ENCODE peak calls at places on chromosomes 3 and 15, in eight cellular contexts. D is SW480; C is thoracic aorta; P is stimulated activated naive B cell treated with anti-CD40 and anti-IgM and Interleukin-4, amounts not matched to agents 10 μg/mL and 1 μg/mL and 100 μg/mL, for 72 hours; Q is iPS DF 19.7; G is T follicular helper cell; N is body of pancreas; X is nucleus accumbens. H is an unnamed sample.

GRCh38 chr3:61663728-61664492 is 102.5 kb downstream of the PTPRG start:
- DNase-seq in X (no peak), C (no peak), D (peak), P (no peak), G (no peak), N (no peak), Q (peak), H (no peak)

GRCh38 chr3:46624976-46625490 is 12.7 kb downstream of the FAM240A start:
- DNase-seq in X (no peak), G (no peak), C (no peak), N (no peak), Q (peak), P (no peak), D (no peak), H (no peak)

GRCh38 chr15:89034305-89034704 is 54.0 kb upstream of the ABHD2 start:
- DNase-seq in C (no peak), P (no peak), N (no peak), G (no peak), D (peak), X (no peak), Q (no peak), H (no peak)

GRCh38 chr3:175940881-175941280 is 1081.7 kb downstream of the NAALADL2 start:
- DNase-seq in X (no peak), D (no peak), G (no peak), C (no peak), P (no peak), Q (peak), N (no peak), H (no peak)

GRCh38 chr3:131260525-131260924 is 121.0 kb upstream of the NUDT16 start:
- DNase-seq in C (no peak), D (no peak), X (no peak), Q (no peak), N (no peak), P (no peak), G (no peak), H (no peak)

GRCh38 chr3:58535531-58536500 is 1.2 kb downstream of the ACOX2 start:
- DNase-seq in X (no peak), C (no peak), P (no peak), Q (no peak), N (peak), G (no peak), D (peak), H (no peak)

GRCh38 chr3:150329408-150329807 is 78.7 kb upstream of the TSC22D2 start:
- DNase-seq in Q (no peak), C (no peak), G (no peak), X (no peak), N (no peak), D (no peak), P (no peak), H (no peak)

GRCh38 chr3:18247776-18248310 is 177.3 kb downstream of the SATB1 start:
- DNase-seq in P (no peak), D (no peak), Q (no peak), G (no peak), N (no peak), X (no peak), C (no peak), H (no peak)

GRCh38 chr15:52037889-52038505 is 19.0 kb downstream of the MAPK6 start:
- DNase-seq in X (no peak), C (no peak), N (no peak), D (no peak), Q (no peak), P (no peak), G (no peak), H (no peak)

GRCh38 chr3:11582123-11582968 is 61.4 kb downstream of the VGLL4 start:
- DNase-seq in Q (no peak), P (no peak), C (no peak), N (peak), G (no peak), X (no peak), D (no peak), H (peak)

GRCh38 chr3:105707009-105707408 is 161.8 kb downstream of the CBLB start:
- DNase-seq in Q (no peak), P (no peak), C (no peak), X (no peak), N (no peak), G (no peak), D (no peak), H (no peak)

GRCh38 chr3:20023663-20024417 is 11.8 kb upstream of the PP2D1 start:
- DNase-seq in C (no peak), G (no peak), Q (no peak), N (peak), D (no peak), X (no peak), P (no peak), H (peak)

GRCh38 chr3:120604784-120605183 is 8.6 kb downstream of the NDUFB4 start:
- DNase-seq in N (no peak), D (no peak), Q (no peak), G (no peak), X (no peak), P (no peak), C (no peak), H (no peak)

GRCh38 chr3:163813935-163814334 is 1264.4 kb downstream of the SI start:
- DNase-seq in X (no peak), G (no peak), D (no peak), C (no peak), N (no peak), P (no peak), Q (no peak), H (no peak)

GRCh38 chr3:105970283-105970682 is 101.5 kb upstream of the CBLB start:
- DNase-seq in G (no peak), C (no peak), N (no peak), Q (no peak), P (no peak), X (no peak), D (no peak), H (no peak)

GRCh38 chr15:100116416-100117190 is 225.2 kb downstream of the ADAMTS17 start:
- DNase-seq in G (no peak), D (no peak), C (no peak), Q (no peak), X (no peak), N (peak), P (no peak), H (peak)

GRCh38 chr3:67000006-67000405 is 1.9 kb downstream of the KBTBD8 start:
- DNase-seq in Q (no peak), D (no peak), G (no peak), N (no peak), C (no peak), P (no peak), X (no peak), H (no peak)

GRCh38 chr15:93121994-93122910 is 33.2 kb upstream of the RGMA start:
- DNase-seq in G (no peak), C (no peak), D (no peak), X (no peak), N (no peak), P (no peak), Q (no peak), H (no peak)

GRCh38 chr3:178056868-178057267 is 479.4 kb upstream of the KCNMB2 start:
- DNase-seq in D (no peak), P (no peak), C (no peak), G (no peak), Q (no peak), X (no peak), N (no peak), H (no peak)

GRCh38 chr15:31265090-31265870 is 61.4 kb upstream of the KLF13 start:
- DNase-seq in D (peak), G (no peak), N (peak), P (no peak), C (no peak), X (no peak), Q (no peak), H (no peak)

GRCh38 chr15:74605810-74606179 is 9.8 kb upstream of the CLK3 start:
- DNase-seq in G (no peak), N (no peak), D (no peak), X (no peak), P (no peak), Q (no peak), C (no peak), H (no peak)

GRCh38 chr3:115758076-115758763 is 134.9 kb downstream of the GAP43 start:
- DNase-seq in X (no peak), N (no peak), C (no peak), G (no peak), D (no peak), P (no peak), Q (no peak), H (no peak)

GRCh38 chr3:156641261-156641975 is 33.0 kb upstream of the TIPARP start:
- DNase-seq in P (no peak), N (no peak), X (no peak), Q (no peak), C (no peak), D (no peak), G (no peak), H (no peak)

GRCh38 chr3:128269131-128269775 is 116.0 kb downstream of the EEFSEC start:
- DNase-seq in N (no peak), D (no peak), C (no peak), X (no peak), G (no peak), P (no peak), Q (no peak), H (no peak)

GRCh38 chr3:123419850-123420292 is 29.0 kb downstream of the ADCY5 start:
- DNase-seq in C (peak), D (no peak), P (no peak), N (peak), Q (no peak), G (no peak), X (peak), H (no peak)

GRCh38 chr3:96449803-96450202 is 364.6 kb upstream of the EPHA6 start:
- DNase-seq in C (no peak), N (no peak), P (no peak), X (no peak), G (no peak), Q (peak), D (no peak), H (no peak)

GRCh38 chr3:12471228-12471627 is 13.1 kb upstream of the TSEN2 start:
- DNase-seq in P (peak), Q (no peak), X (no peak), G (no peak), N (no peak), D (peak), C (no peak), H (no peak)

GRCh38 chr3:58585005-58585786 is 8.0 kb upstream of the FAM107A start:
- DNase-seq in X (no peak), C (peak), D (peak), G (peak), P (peak), N (peak), Q (no peak), H (peak)

GRCh38 chr3:42898896-42899675 is 6.9 kb upstream of the ZNF662 start:
- DNase-seq in P (no peak), C (no peak), N (no peak), G (no peak), X (no peak), Q (no peak), D (no peak), H (no peak)

GRCh38 chr15:67033521-67033920 is 31.9 kb upstream of the SMAD3 start:
- DNase-seq in P (no peak), N (no peak), D (no peak), C (no peak), Q (no peak), X (no peak), G (no peak), H (no peak)

GRCh38 chr15:42549052-42549491 is 434 bp downstream of the HAUS2 start:
- DNase-seq in G (no peak), Q (no peak), X (no peak), P (no peak), D (peak), C (no peak), N (peak), H (no peak)

GRCh38 chr3:19881036-19881435 is 53.0 kb downstream of the EFHB start:
- DNase-seq in N (no peak), P (no peak), G (no peak), X (no peak), C (no peak), D (no peak), Q (peak), H (no peak)

GRCh38 chr3:48679416-48680380 is 6.0 kb downstream of the NCKIPSD start:
- DNase-seq in D (no peak), Q (no peak), N (no peak), P (no peak), X (no peak), C (no peak), G (no peak), H (no peak)

GRCh38 chr3:33425456-33425855 is 14.7 kb downstream of the UBP1 start:
- DNase-seq in D (no peak), N (no peak), P (no peak), C (no peak), X (no peak), G (no peak), Q (no peak), H (no peak)